ENCODE peak calls at places on chromosomes 7 and 10, in five cellular contexts. C is NCI-H2081 treated with DMSO at 0.1 percent for 48 hours; F is stimulated activated naive CD8-positive, alpha-beta T cell treated with anti-CD3 and anti-CD28 coated beads, Interleukin-15, amount 100 ng/mL, for 72 hours; G is heart left ventricle; M is anterior cingulate cortex. T is an unnamed sample.

GRCh38 chr7:117673367-117673766 is 193.5 kb downstream of the CFTR start:
- DNase-seq in C (no peak), F (no peak), G (no peak), M (peak), T (peak)

GRCh38 chr10:1411956-1412355 is 325.4 kb downstream of the ADARB2 start:
- DNase-seq in C (no peak), F (no peak), G (no peak), M (no peak), T (no peak)

GRCh38 chr10:71230656-71231025 is 18.3 kb downstream of the UNC5B start:
- DNase-seq in C (no peak), F (no peak), G (no peak), M (no peak), T (no peak)

GRCh38 chr10:94238006-94238617 is 124.6 kb downstream of the NOC3L start:
- DNase-seq in C (no peak), F (no peak), G (no peak), M (no peak), T (no peak)

GRCh38 chr7:21526448-21526847 is 16.4 kb upstream of the DNAH11 start:
- DNase-seq in C (no peak), F (no peak), G (no peak), M (no peak), T (no peak)

GRCh38 chr7:151585744-151586424 is 66.2 kb upstream of the RHEB start:
- DNase-seq in C (no peak), F (no peak), G (no peak), M (no peak), T (no peak)

GRCh38 chr7:140533394-140533872 is 54.1 kb upstream of the MKRN1 start:
- DNase-seq in C (no peak), F (no peak), G (no peak), M (no peak), T (no peak)

GRCh38 chr7:41007351-41007751 is 695.5 kb downstream of the INHBA start:
- DNase-seq in C (no peak), F (no peak), G (no peak), M (no peak), T (no peak)

GRCh38 chr7:19009936-19010280 is 107.5 kb downstream of the TWIST1 start:
- DNase-seq in C (no peak), F (no peak), G (no peak), M (no peak), T (no peak)

GRCh38 chr7:42440951-42441350 is 203.9 kb upstream of the GLI3 start:
- DNase-seq in C (no peak), F (no peak), G (no peak), M (no peak), T (no peak)

GRCh38 chr7:44471436-44471835 is 19.0 kb downstream of the NUDCD3 start:
- DNase-seq in C (no peak), F (no peak), G (no peak), M (no peak), T (no peak)

GRCh38 chr7:64914557-64914956 is 11.5 kb downstream of the ZNF273 start:
- DNase-seq in C (no peak), F (no peak), G (no peak), M (no peak), T (no peak)

GRCh38 chr7:115271332-115272235 is 349.7 kb downstream of the MDFIC start:
- DNase-seq in C (no peak), F (no peak), G (no peak), M (no peak), T (no peak)

GRCh38 chr10:125355657-125356056 is 195.3 kb upstream of the CTBP2 start:
- DNase-seq in C (no peak), F (no peak), G (no peak), M (no peak), T (no peak)

GRCh38 chr7:1720325-1720724 is 50.2 kb downstream of the ELFN1 start:
- DNase-seq in C (no peak), F (no peak), G (no peak), M (no peak), T (peak)

GRCh38 chr10:91901784-91902677 is 7.3 kb downstream of the FGFBP3 start:
- DNase-seq in C (no peak), F (peak), G (no peak), M (no peak), T (no peak)

GRCh38 chr10:971150-971542 is 17.1 kb upstream of the GTPBP4 start:
- DNase-seq in C (no peak), F (no peak), G (no peak), M (no peak), T (no peak)

GRCh38 chr10:23656735-23657134 is 217.9 kb downstream of the OTUD1 start:
- DNase-seq in C (no peak), F (no peak), G (no peak), M (no peak), T (no peak)

GRCh38 chr7:141210862-141211261 is 137.0 kb downstream of the TMEM178B start:
- DNase-seq in C (no peak), F (no peak), G (no peak), M (no peak), T (no peak)

GRCh38 chr7:16484453-16485158 is 19.1 kb upstream of the SOSTDC1 start:
- DNase-seq in C (no peak), F (no peak), G (no peak), M (no peak), T (no peak)

GRCh38 chr10:116287906-116288501 is 15.0 kb upstream of the GFRA1 start:
- DNase-seq in C (no peak), F (no peak), G (peak), M (peak), T (peak)

GRCh38 chr10:86793696-86794095 is 37.3 kb downstream of the BMPR1A start:
- DNase-seq in C (no peak), F (no peak), G (no peak), M (no peak), T (no peak)

GRCh38 chr10:31677198-31678138 is 251.2 kb downstream of the ARHGAP12 start:
- DNase-seq in C (no peak), F (no peak), G (no peak), M (no peak), T (no peak)

GRCh38 chr10:69972951-69973350 is 79.7 kb upstream of the MACROH2A2 start:
- DNase-seq in C (no peak), F (no peak), G (no peak), M (no peak), T (no peak)

GRCh38 chr10:633279-634245 is 55.9 kb downstream of the DIP2C start:
- DNase-seq in C (no peak), F (no peak), G (no peak), M (no peak), T (peak)

GRCh38 chr7:151089893-151090730 is 3.8 kb downstream of the AGAP3 start:
- DNase-seq in C (no peak), F (no peak), G (no peak), M (no peak), T (peak)

GRCh38 chr7:101784275-101785127 is 32.9 kb upstream of the CUX1 start:
- DNase-seq in C (no peak), F (no peak), G (no peak), M (no peak), T (no peak)

GRCh38 chr7:50801907-50802306 is 19.2 kb upstream of the GRB10 start:
- DNase-seq in C (no peak), F (no peak), G (no peak), M (no peak), T (no peak)

GRCh38 chr10:8614054-8614565 is 559.6 kb downstream of the GATA3 start:
- DNase-seq in C (no peak), F (no peak), G (no peak), M (no peak), T (no peak)

GRCh38 chr7:133051066-133051465 is 30.8 kb downstream of the CHCHD3 start:
- DNase-seq in C (no peak), F (no peak), G (no peak), M (no peak), T (no peak)

GRCh38 chr10:72097448-72098300 is 9.3 kb upstream of the SPOCK2 start:
- DNase-seq in C (no peak), F (no peak), G (no peak), M (no peak), T (no peak)

GRCh38 chr10:131901181-131901829 is 497 bp downstream of the PPP2R2D start:
- DNase-seq in C (no peak), F (peak), G (peak), M (peak), T (no peak)

GRCh38 chr7:101947899-101948298 is 130.5 kb downstream of the CUX1 start:
- DNase-seq in C (peak), F (no peak), G (peak), M (peak), T (peak)

GRCh38 chr10:124041684-124042445 is 51.5 kb downstream of the CHST15 start:
- DNase-seq in C (no peak), F (no peak), G (no peak), M (no peak), T (no peak)